ENCODE peak calls at places on chromosomes 12 and 14, in four cellular contexts. B is stimulated activated naive B cell treated with anti-CD40 and anti-IgM and Interleukin-4, amounts not matched to agents 10 μg/mL and 1 μg/mL and 100 μg/mL, for 72 hours; C is T-cell; R is HTR-8/SVneo. W is an unnamed sample.
A peak's percentile ranks its signal among the peaks of the same experiment; 100 is the strongest.

GRCh38 chr14:91164676-91165075 is 50.8 kb downstream of the DGLUCY start:
- DNase-seq in R (no peak), B (no peak), C (no peak), W (no peak)

GRCh38 chr12:22443379-22444316 is 100.7 kb downstream of the C2CD5 start:
- DNase-seq in C (peak; percentile 29), B (peak; percentile 46), R (peak; percentile 53), W (peak; percentile 59)

GRCh38 chr12:31366104-31366621 is 40.2 kb upstream of the SINHCAF start:
- DNase-seq in C (no peak), R (no peak), B (no peak), W (no peak)

GRCh38 chr12:113482334-113482733 is 10.7 kb upstream of the LHX5 start:
- DNase-seq in C (no peak), B (no peak), R (no peak), W (no peak)

GRCh38 chr12:56683-57346 is 9.8 kb upstream of the IQSEC3 start:
- DNase-seq in C (no peak), R (no peak), B (no peak), W (no peak)

GRCh38 chr12:89918172-89918880 is 209.7 kb upstream of the ATP2B1 start:
- DNase-seq in R (no peak), C (no peak), B (no peak), W (no peak)

GRCh38 chr12:92729773-92730305 is 27.1 kb downstream of the PLEKHG7 start:
- DNase-seq in C (no peak), B (no peak), R (no peak), W (no peak)

GRCh38 chr14:41549282-41549681 is 57.4 kb upstream of the LRFN5 start:
- DNase-seq in C (no peak), R (no peak), B (no peak), W (no peak)

GRCh38 chr14:103109789-103110415 is 13.4 kb upstream of the TNFAIP2 start:
- DNase-seq in C (no peak), R (peak; percentile 84), B (no peak), W (no peak)

GRCh38 chr14:99946652-99947489 is 118.4 kb upstream of the EVL start:
- DNase-seq in C (peak; percentile 59), B (no peak), R (peak; percentile 61), W (no peak)

GRCh38 chr14:61470261-61470953 is 149.0 kb downstream of the PRKCH start:
- DNase-seq in B (no peak), R (peak; percentile 95), C (no peak), W (peak; percentile 15)

GRCh38 chr12:90410962-90411361 is 544.0 kb downstream of the CCER1 start:
- DNase-seq in R (no peak), C (no peak), B (no peak), W (no peak)

GRCh38 chr12:55797068-55797467 is 20.5 kb downstream of the SARNP start:
- DNase-seq in C (no peak), B (no peak), R (peak; percentile 35), W (peak; percentile 24)

GRCh38 chr12:100926669-100927248 is 132.2 kb downstream of the ANO4 start:
- DNase-seq in B (no peak), R (no peak), C (no peak), W (no peak)

GRCh38 chr12:117105902-117106301 is 6.7 kb upstream of the TESC start:
- DNase-seq in C (peak; percentile 22), B (no peak), R (no peak), W (no peak)

GRCh38 chr14:77097006-77097688 is 911 bp upstream of the CIPC start:
- DNase-seq in C (no peak), R (peak; percentile 11), B (no peak), W (no peak)

GRCh38 chr12:101746661-101747060 is 7.4 kb upstream of the SYCP3 start:
- DNase-seq in C (no peak), B (no peak), R (no peak), W (no peak)

GRCh38 chr12:118060301-118061010 is 523 bp downstream of the WSB2 start:
- DNase-seq in C (peak; percentile 18), R (peak; percentile 48), B (peak; percentile 26), W (peak; percentile 31)

GRCh38 chr14:39768579-39768978 is 336.3 kb upstream of the FBXO33 start:
- DNase-seq in R (no peak), C (no peak), B (no peak), W (no peak)

GRCh38 chr12:109763201-109763841 is 49.7 kb downstream of the FAM222A start:
- DNase-seq in R (no peak), B (no peak), C (no peak), W (no peak)

GRCh38 chr12:75628916-75629315 is 117.5 kb upstream of the KRR1 start:
- DNase-seq in C (no peak), R (no peak), B (no peak), W (no peak)

GRCh38 chr12:389138-390096 is at the start of gene KDM5A:
- DNase-seq in R (peak; percentile 94), C (peak; percentile 87), B (peak; percentile 86), W (no peak)

GRCh38 chr14:68145539-68145938 is 326.0 kb downstream of the RAD51B start:
- DNase-seq in R (no peak), B (no peak), C (no peak), W (no peak)

GRCh38 chr12:123097521-123098084 is 53.3 kb downstream of the PITPNM2 start:
- DNase-seq in B (no peak), C (no peak), R (no peak), W (no peak)

GRCh38 chr12:117049295-117049694 is 49.9 kb downstream of the TESC start:
- DNase-seq in R (no peak), C (no peak), B (no peak), W (no peak)